ENCODE peak calls at places on chromosomes 16 and 17, in five cellular contexts. N, A, G, S and R are unnamed samples.

GRCh38 chr17:51166987-51167931 is 1.0 kb downstream of the NME2 start:
- DNase-seq in S (peak), N (peak), A (peak), G (peak), R (peak)

GRCh38 chr16:12661656-12662172 is 142.0 kb downstream of the CPPED1 start:
- DNase-seq in A (peak), S (peak), N (peak), G (peak), R (no peak)

GRCh38 chr17:75394332-75394918 is 11.1 kb downstream of the GRB2 start:
- DNase-seq in S (no peak), G (no peak), N (no peak), A (peak), R (no peak)

GRCh38 chr17:7843536-7844291 is 9.7 kb downstream of the KDM6B start:
- DNase-seq in S (peak), A (peak), N (peak), G (peak), R (peak)

GRCh38 chr16:85919271-85920267 is 20.6 kb downstream of the IRF8 start:
- DNase-seq in S (no peak), G (no peak), N (no peak), A (no peak), R (no peak)

GRCh38 chr17:63279498-63280230 is 166.4 kb downstream of the CYB561 start:
- DNase-seq in N (peak), S (no peak), G (peak), A (no peak), R (no peak)

GRCh38 chr17:76208120-76208519 is 32.2 kb downstream of the RNF157 start:
- DNase-seq in N (no peak), S (no peak), G (no peak), A (no peak), R (no peak)

GRCh38 chr17:73950515-73950914 is 253.0 kb upstream of the RPL38 start:
- DNase-seq in N (no peak), S (no peak), G (no peak), A (no peak), R (no peak)

GRCh38 chr17:29091591-29092291 is 48.8 kb downstream of the PIPOX start:
- DNase-seq in G (no peak), A (peak), N (no peak), S (no peak), R (peak)

GRCh38 chr16:87535855-87536794 is 43.3 kb upstream of the ZCCHC14 start:
- DNase-seq in A (no peak), N (no peak), G (no peak), S (no peak), R (no peak)